ENCODE peak calls at places on chromosome 19, in seven cellular contexts. X is SJSA1, M is brain microvascular endothelial cell, D is Ammon's horn, Q is anterior cingulate cortex, Z is T-helper 9 cell, L is neural progenitor cell. T is an unnamed sample.

GRCh38 chr19:48321372-48321621 is 4.1 kb upstream of the EMP3 start:
- DNase-seq in M (peak; percentile 92), L (peak; percentile 99), Z (peak; percentile 96), X (no peak), D (peak; percentile 88), Q (peak; percentile 55), T (peak; percentile 70)

GRCh38 chr19:58570770-58571574 is 2.2 kb downstream of the MZF1 start:
- DNase-seq in L (no peak), D (no peak), M (no peak), Z (no peak), Q (no peak), X (no peak), T (no peak)

GRCh38 chr19:56884481-56884880 is 44.0 kb upstream of the PEG3 start:
- DNase-seq in L (no peak), D (no peak), M (no peak), Z (no peak), Q (no peak), X (no peak), T (no peak)

GRCh38 chr19:39212377-39212742 is 8.3 kb upstream of the SYCN start:
- DNase-seq in Z (peak; percentile 46), D (no peak), M (peak; percentile 12), X (no peak), Q (no peak), L (peak; percentile 71), T (no peak)

GRCh38 chr19:48419158-48419920 is 25.9 kb downstream of the GRIN2D start:
- DNase-seq in L (peak; percentile 85), X (no peak), Z (peak; percentile 57), M (peak; percentile 32), Q (no peak), D (peak; percentile 48), T (no peak)

GRCh38 chr19:14116918-14117578 is 514 bp downstream of the PRKACA start:
- DNase-seq in D (no peak), L (no peak), X (no peak), Z (peak; percentile 9), Q (no peak), M (no peak), T (no peak)

GRCh38 chr19:42132030-42132628 is at the start of gene POU2F2:
- DNase-seq in Z (peak; percentile 83), Q (no peak), L (peak; percentile 51), X (no peak), D (peak; percentile 53), M (no peak), T (no peak)

GRCh38 chr19:3507371-3508120 is 1.4 kb downstream of the FZR1 start:
- DNase-seq in Z (peak; percentile 39), X (no peak), Q (no peak), D (no peak), L (peak; percentile 41), M (no peak), T (no peak)

T was measured in smooth muscle cell of the brain vasculature.